ENCODE peak calls at places on chromosomes 1 and 21, in six cellular contexts. H is amniotic stem cell, N is NCI-H774, D is NB4, C is midbrain, J is HT-29. T is an unnamed sample.

GRCh38 chr21:27429612-27430361 is 462.9 kb upstream of the ADAMTS5 start:
- DNase-seq in H (no peak), N (no peak), D (no peak), C (no peak), J (no peak), T (no peak)

GRCh38 chr1:3340548-3341235 is 113.8 kb upstream of the ARHGEF16 start:
- DNase-seq in H (no peak), N (no peak), D (no peak), C (no peak), J (no peak), T (no peak)

GRCh38 chr21:32360401-32360981 is 32.3 kb downstream of the URB1 start:
- DNase-seq in H (no peak), N (peak; percentile 48), D (no peak), C (no peak), J (no peak), T (no peak)

GRCh38 chr1:175663991-175664390 is 79.4 kb downstream of the TNR start:
- DNase-seq in H (no peak), N (no peak), D (no peak), C (no peak), J (no peak), T (no peak)

GRCh38 chr1:218305447-218306064 is 20.5 kb downstream of the RRP15 start:
- DNase-seq in H (no peak), N (no peak), D (no peak), C (no peak), J (no peak), T (no peak)

GRCh38 chr1:22835920-22836319 is 125.3 kb downstream of the EPHB2 start:
- DNase-seq in H (no peak), N (no peak), D (no peak), C (no peak), J (no peak), T (no peak)

GRCh38 chr21:44054710-44055109 is 42.6 kb downstream of the TRAPPC10 start:
- DNase-seq in H (no peak), N (no peak), D (no peak), C (no peak), J (no peak), T (no peak)

GRCh38 chr1:34378968-34379729 is 202.4 kb downstream of the C1orf94 start:
- DNase-seq in H (no peak), N (peak; percentile 17), D (no peak), C (no peak), J (no peak), T (no peak)

GRCh38 chr1:155049651-155050559 is 1.2 kb upstream of the ADAM15 start:
- DNase-seq in H (peak; percentile 7), N (no peak), D (no peak), C (no peak), J (no peak), T (peak; percentile 7)

GRCh38 chr1:38046884-38047602 is 450 bp upstream of the POU3F1 start:
- DNase-seq in H (peak; percentile 76), N (peak; percentile 94), D (peak; percentile 66), C (peak; percentile 94), J (peak; percentile 69), T (peak; percentile 72)

GRCh38 chr1:191831572-191831971 is 326.7 kb upstream of the RGS18 start:
- DNase-seq in H (no peak), N (no peak), D (peak; percentile 36), C (no peak), J (peak; percentile 33), T (no peak)

GRCh38 chr1:161945306-161945705 is 78.4 kb downstream of the OLFML2B start:
- DNase-seq in H (no peak), N (no peak), D (no peak), C (no peak), J (no peak), T (no peak)

GRCh38 chr1:33081554-33082305 is 777 bp downstream of the AZIN2 start:
- DNase-seq in H (no peak), N (no peak), D (no peak), C (peak; percentile 8), J (no peak), T (no peak)

GRCh38 chr1:36223373-36223995 is 759 bp upstream of the THRAP3 start:
- DNase-seq in H (no peak), N (peak; percentile 23), D (peak; percentile 67), C (peak; percentile 61), J (peak; percentile 40), T (peak; percentile 21)

T was measured in cerebellum.